ENCODE peak calls at places on chromosomes 3 and 15, in six cellular contexts. One of them, this sample, is unnamed.

GRCh38 chr3:41239587-41239986 is 40.3 kb downstream of the CTNNB1 start:
- DNase-seq in astrocyte of the spinal cord: no peak
- DNase-seq in cardiac muscle cell: no peak
- DNase-seq in NCI-H1417: no peak
- DNase-seq in A549: no peak
- DNase-seq in OCI-M1: no peak
- DNase-seq in this sample: no peak

GRCh38 chr15:85777291-85778106 is 17.2 kb downstream of the KLHL25 start:
- DNase-seq in astrocyte of the spinal cord: no peak
- DNase-seq in cardiac muscle cell: no peak
- DNase-seq in NCI-H1417: no peak
- DNase-seq in A549: no peak
- DNase-seq in OCI-M1: no peak
- DNase-seq in this sample: no peak

GRCh38 chr15:77160562-77161481 is 89.9 kb upstream of the TSPAN3 start:
- DNase-seq in astrocyte of the spinal cord: peak; percentile 1
- DNase-seq in cardiac muscle cell: peak; percentile 46
- DNase-seq in NCI-H1417: no peak
- DNase-seq in A549: no peak
- DNase-seq in OCI-M1: no peak
- DNase-seq in this sample: no peak

GRCh38 chr3:172688588-172688987 is 22.3 kb downstream of the NCEH1 start:
- DNase-seq in astrocyte of the spinal cord: no peak
- DNase-seq in cardiac muscle cell: no peak
- DNase-seq in NCI-H1417: no peak
- DNase-seq in A549: no peak
- DNase-seq in OCI-M1: no peak
- DNase-seq in this sample: no peak

GRCh38 chr15:101651753-101652097 is 456 bp downstream of the TM2D3 start:
- DNase-seq in astrocyte of the spinal cord: peak; percentile 36
- DNase-seq in cardiac muscle cell: no peak
- DNase-seq in NCI-H1417: peak; percentile 73
- DNase-seq in A549: peak; percentile 68
- DNase-seq in OCI-M1: peak; percentile 68
- DNase-seq in this sample: peak; percentile 42

GRCh38 chr15:80526556-80527340 is 122.6 kb downstream of the ARNT2 start:
- DNase-seq in astrocyte of the spinal cord: peak; percentile 79
- DNase-seq in cardiac muscle cell: peak; percentile 76
- DNase-seq in NCI-H1417: no peak
- DNase-seq in A549: no peak
- DNase-seq in OCI-M1: no peak
- DNase-seq in this sample: no peak

GRCh38 chr3:126679318-126679751 is 24.4 kb upstream of the TXNRD3 start:
- DNase-seq in astrocyte of the spinal cord: peak; percentile 78
- DNase-seq in cardiac muscle cell: peak; percentile 77
- DNase-seq in NCI-H1417: peak; percentile 89
- DNase-seq in A549: peak; percentile 61
- DNase-seq in OCI-M1: peak; percentile 84
- DNase-seq in this sample: peak; percentile 86

GRCh38 chr3:7328339-7328738 is 467.4 kb downstream of the GRM7 start:
- DNase-seq in astrocyte of the spinal cord: no peak
- DNase-seq in cardiac muscle cell: no peak
- DNase-seq in NCI-H1417: no peak
- DNase-seq in A549: no peak
- DNase-seq in OCI-M1: no peak
- DNase-seq in this sample: no peak

GRCh38 chr3:30826381-30827061 is 67.9 kb downstream of the GADL1 start:
- DNase-seq in astrocyte of the spinal cord: peak; percentile 22
- DNase-seq in cardiac muscle cell: peak; percentile 2
- DNase-seq in NCI-H1417: no peak
- DNase-seq in A549: no peak
- DNase-seq in OCI-M1: no peak
- DNase-seq in this sample: no peak

GRCh38 chr15:88238618-88239430 is 17.7 kb downstream of the NTRK3 start:
- DNase-seq in astrocyte of the spinal cord: no peak
- DNase-seq in cardiac muscle cell: peak; percentile 97
- DNase-seq in NCI-H1417: no peak
- DNase-seq in A549: no peak
- DNase-seq in OCI-M1: peak; percentile 61
- DNase-seq in this sample: no peak

GRCh38 chr3:39848365-39848764 is 39.0 kb downstream of the MYRIP start:
- DNase-seq in astrocyte of the spinal cord: no peak
- DNase-seq in cardiac muscle cell: no peak
- DNase-seq in NCI-H1417: no peak
- DNase-seq in A549: no peak
- DNase-seq in OCI-M1: peak; percentile 41
- DNase-seq in this sample: no peak

GRCh38 chr3:131402391-131403039 is 20.9 kb downstream of the NUDT16 start:
- DNase-seq in astrocyte of the spinal cord: peak; percentile 56
- DNase-seq in cardiac muscle cell: peak; percentile 26
- DNase-seq in NCI-H1417: no peak
- DNase-seq in A549: no peak
- DNase-seq in OCI-M1: peak; percentile 50
- DNase-seq in this sample: no peak

GRCh38 chr3:195893516-195893915 is 14.8 kb downstream of the TNK2 start:
- DNase-seq in astrocyte of the spinal cord: no peak
- DNase-seq in cardiac muscle cell: no peak
- DNase-seq in NCI-H1417: no peak
- DNase-seq in A549: no peak
- DNase-seq in OCI-M1: no peak
- DNase-seq in this sample: no peak

GRCh38 chr3:184022323-184022722 is 4.6 kb upstream of the ABCC5 start:
- DNase-seq in astrocyte of the spinal cord: no peak
- DNase-seq in cardiac muscle cell: no peak
- DNase-seq in NCI-H1417: no peak
- DNase-seq in A549: no peak
- DNase-seq in OCI-M1: no peak
- DNase-seq in this sample: no peak